ENCODE peak calls at places on chromosomes 11 and 22, in five cellular contexts. One of them, this sample, is unnamed.

GRCh38 chr11:64960719-64961118 is 11.2 kb downstream of the MAJIN start:
- DNase-seq in cardiac muscle cell: peak; percentile 20
- DNase-seq in sigmoid colon: no peak
- DNase-seq in right lobe of liver: no peak
- DNase-seq in stomach: no peak
- DNase-seq in this sample: no peak

GRCh38 chr11:2331404-2331803 is 29.6 kb downstream of the TSPAN32 start:
- DNase-seq in right lobe of liver: no peak
- DNase-seq in cardiac muscle cell: no peak
- DNase-seq in stomach: no peak
- DNase-seq in sigmoid colon: no peak
- DNase-seq in this sample: no peak

GRCh38 chr11:58923300-58923788 is 15.9 kb upstream of the GLYATL1 start:
- DNase-seq in right lobe of liver: no peak
- DNase-seq in cardiac muscle cell: peak; percentile 27
- DNase-seq in sigmoid colon: no peak
- DNase-seq in stomach: no peak
- DNase-seq in this sample: no peak

GRCh38 chr11:126257764-126258163 is 10.9 kb downstream of the SRPRA start:
- DNase-seq in right lobe of liver: no peak
- DNase-seq in cardiac muscle cell: peak; percentile 62
- DNase-seq in sigmoid colon: no peak
- DNase-seq in stomach: no peak
- DNase-seq in this sample: no peak

GRCh38 chr11:71490731-71491390 is 36.2 kb upstream of the KRTAP5-7 start:
- DNase-seq in stomach: peak; percentile 9
- DNase-seq in right lobe of liver: peak; percentile 17
- DNase-seq in sigmoid colon: peak; percentile 58
- DNase-seq in cardiac muscle cell: no peak
- DNase-seq in this sample: no peak

GRCh38 chr22:49571326-49571725 is 256.3 kb downstream of the BRD1 start:
- DNase-seq in right lobe of liver: peak; percentile 8
- DNase-seq in stomach: peak; percentile 20
- DNase-seq in cardiac muscle cell: no peak
- DNase-seq in sigmoid colon: peak; percentile 22
- DNase-seq in this sample: no peak

GRCh38 chr11:102428696-102429095 is 23.9 kb downstream of the TMEM123 start:
- DNase-seq in stomach: no peak
- DNase-seq in sigmoid colon: no peak
- DNase-seq in cardiac muscle cell: no peak
- DNase-seq in right lobe of liver: no peak
- DNase-seq in this sample: no peak

GRCh38 chr11:78034623-78035022 is 11.5 kb upstream of the KCTD14 start:
- DNase-seq in stomach: no peak
- DNase-seq in right lobe of liver: no peak
- DNase-seq in cardiac muscle cell: no peak
- DNase-seq in sigmoid colon: no peak
- DNase-seq in this sample: no peak

GRCh38 chr11:10602945-10603344 is 34.5 kb upstream of the LYVE1 start:
- DNase-seq in right lobe of liver: no peak
- DNase-seq in stomach: no peak
- DNase-seq in sigmoid colon: no peak
- DNase-seq in cardiac muscle cell: no peak
- DNase-seq in this sample: no peak

GRCh38 chr22:35174398-35174797 is 82.9 kb upstream of the HMGXB4 start:
- DNase-seq in right lobe of liver: no peak
- DNase-seq in stomach: no peak
- DNase-seq in sigmoid colon: no peak
- DNase-seq in cardiac muscle cell: no peak
- DNase-seq in this sample: no peak

GRCh38 chr11:132405728-132406127 is 1035.3 kb downstream of the NTM start:
- DNase-seq in right lobe of liver: no peak
- DNase-seq in cardiac muscle cell: no peak
- DNase-seq in stomach: no peak
- DNase-seq in sigmoid colon: no peak
- DNase-seq in this sample: no peak

GRCh38 chr11:64102005-64102738 is 63.7 kb downstream of the MACROD1 start:
- DNase-seq in right lobe of liver: no peak
- DNase-seq in stomach: no peak
- DNase-seq in cardiac muscle cell: no peak
- DNase-seq in sigmoid colon: no peak
- DNase-seq in this sample: no peak

GRCh38 chr11:11583801-11584445 is 37.9 kb downstream of the GALNT18 start:
- DNase-seq in stomach: no peak
- DNase-seq in sigmoid colon: no peak
- DNase-seq in cardiac muscle cell: peak; percentile 23
- DNase-seq in right lobe of liver: no peak
- DNase-seq in this sample: no peak

GRCh38 chr11:9251306-9251705 is 13.8 kb downstream of the DENND5A start:
- DNase-seq in sigmoid colon: no peak
- DNase-seq in stomach: no peak
- DNase-seq in right lobe of liver: no peak
- DNase-seq in cardiac muscle cell: no peak
- DNase-seq in this sample: peak; percentile 45

GRCh38 chr11:92810423-92810822 is 159.0 kb upstream of the MTNR1B start:
- DNase-seq in cardiac muscle cell: no peak
- DNase-seq in stomach: no peak
- DNase-seq in right lobe of liver: no peak
- DNase-seq in sigmoid colon: no peak
- DNase-seq in this sample: no peak

GRCh38 chr11:122979103-122979814 is 2.4 kb downstream of the BSX start:
- DNase-seq in right lobe of liver: no peak
- DNase-seq in cardiac muscle cell: no peak
- DNase-seq in sigmoid colon: no peak
- DNase-seq in stomach: no peak
- DNase-seq in this sample: no peak

GRCh38 chr11:122979815-122980656 is 1.6 kb downstream of the BSX start:
- DNase-seq in right lobe of liver: no peak
- DNase-seq in cardiac muscle cell: no peak
- DNase-seq in sigmoid colon: no peak
- DNase-seq in stomach: no peak
- DNase-seq in this sample: no peak

GRCh38 chr11:122983438-122984185 is 2.0 kb upstream of the BSX start:
- DNase-seq in right lobe of liver: no peak
- DNase-seq in cardiac muscle cell: no peak
- DNase-seq in stomach: no peak
- DNase-seq in sigmoid colon: no peak
- DNase-seq in this sample: no peak

GRCh38 chr11:122984186-122985011 is 2.8 kb upstream of the BSX start:
- DNase-seq in cardiac muscle cell: peak; percentile 29
- DNase-seq in stomach: no peak
- DNase-seq in sigmoid colon: peak; percentile 63
- DNase-seq in right lobe of liver: no peak
- DNase-seq in this sample: no peak

DNA sequence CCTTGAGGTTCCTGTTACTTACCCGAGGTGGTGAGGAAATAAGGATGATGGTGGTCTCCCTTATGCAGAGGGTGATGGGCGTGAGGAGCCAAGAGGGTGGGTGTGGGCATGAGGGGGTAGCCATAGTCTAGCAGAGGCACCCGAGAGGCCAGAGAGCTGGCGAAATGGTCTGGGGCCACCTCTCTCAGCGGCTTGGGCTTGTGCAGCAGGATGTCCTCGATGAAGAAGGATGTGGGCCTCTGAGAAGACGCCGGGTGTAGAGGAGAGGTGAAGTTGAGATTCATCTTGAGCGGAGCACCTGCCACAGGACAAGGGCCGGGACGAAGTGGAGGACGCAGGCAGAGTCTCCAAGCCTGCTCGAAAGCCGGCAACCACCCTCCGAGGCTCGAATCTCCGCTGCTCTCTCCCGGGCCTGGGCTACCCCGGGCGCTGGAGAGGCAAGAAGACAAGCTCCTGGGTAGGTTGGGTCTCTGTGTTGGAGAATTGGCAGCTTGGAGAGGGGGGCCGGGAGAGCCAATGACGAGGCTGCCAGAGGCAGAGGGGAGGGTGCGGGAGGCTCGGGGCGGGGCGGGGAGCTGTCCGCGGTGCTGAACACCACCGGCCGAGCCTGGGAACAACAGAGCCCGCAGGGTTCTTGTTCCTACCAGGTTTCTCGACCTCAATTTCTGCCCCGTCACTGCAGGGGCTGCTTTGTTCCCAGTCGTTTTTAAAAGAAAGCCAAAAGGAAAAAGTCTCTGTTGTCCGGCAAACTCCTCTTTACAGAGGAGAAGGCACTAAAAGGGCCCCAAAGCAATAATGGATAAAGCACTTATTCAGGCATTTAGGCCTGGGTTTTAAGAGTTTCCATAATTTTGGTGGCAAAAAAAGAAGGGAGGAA is at the start of gene BSX:
- DNase-seq in right lobe of liver: no peak
- DNase-seq in sigmoid colon: no peak
- DNase-seq in cardiac muscle cell: peak; percentile 74
- DNase-seq in stomach: peak; percentile 45
- DNase-seq in this sample: peak; percentile 40
- H3K27me3 ChIP-seq in right lobe of liver: peaks cover 40% of the 10 kb centered on the region
- H3K27me3 ChIP-seq in sigmoid colon: peaks cover 59% of the 10 kb centered on the region
- H3K27me3 ChIP-seq in cardiac muscle cell: peaks cover 99% of the 10 kb centered on the region
- H3K27me3 ChIP-seq in stomach: peaks cover 100% of the 10 kb centered on the region
- H3K27me3 ChIP-seq in this sample: peaks cover 78% of the 10 kb centered on the region

GRCh38 chr11:35106595-35106994 is 32.4 kb upstream of the CD44 start:
- DNase-seq in right lobe of liver: no peak
- DNase-seq in stomach: no peak
- DNase-seq in sigmoid colon: no peak
- DNase-seq in cardiac muscle cell: no peak
- DNase-seq in this sample: no peak
- H3K4me1 ChIP-seq in right lobe of liver: no peaks in the 10 kb centered on the region
- H3K4me1 ChIP-seq in stomach: peaks cover 29% of the 10 kb centered on the region
- H3K4me1 ChIP-seq in sigmoid colon: peaks cover 14% of the 10 kb centered on the region
- H3K4me1 ChIP-seq in cardiac muscle cell: no peaks in the 10 kb centered on the region
- H3K4me1 ChIP-seq in this sample: peaks cover 54% of the 10 kb centered on the region

GRCh38 chr22:19178659-19179471 is at the start of gene SLC25A1:
- DNase-seq in cardiac muscle cell: peak; percentile 94
- DNase-seq in right lobe of liver: peak; percentile 97
- DNase-seq in sigmoid colon: peak; percentile 96
- DNase-seq in stomach: peak; percentile 97
- DNase-seq in this sample: peak; percentile 80

GRCh38 chr22:19179472-19180048 is 1.0 kb upstream of the SLC25A1 start:
- DNase-seq in sigmoid colon: peak; percentile 93
- DNase-seq in right lobe of liver: peak; percentile 78
- DNase-seq in stomach: peak; percentile 80
- DNase-seq in cardiac muscle cell: peak; percentile 93
- DNase-seq in this sample: peak; percentile 41

GRCh38 chr22:19176732-19177131 is 1.8 kb downstream of the SLC25A1 start:
- DNase-seq in sigmoid colon: no peak
- DNase-seq in right lobe of liver: no peak
- DNase-seq in stomach: no peak
- DNase-seq in cardiac muscle cell: no peak
- DNase-seq in this sample: no peak

GRCh38 chr22:19177164-19178064 is 1.1 kb downstream of the SLC25A1 start:
- DNase-seq in cardiac muscle cell: no peak
- DNase-seq in stomach: no peak
- DNase-seq in right lobe of liver: no peak
- DNase-seq in sigmoid colon: peak; percentile 65
- DNase-seq in this sample: no peak

GRCh38 chr22:19178065-19178658 is 374 bp downstream of the SLC25A1 start:
- DNase-seq in sigmoid colon: peak; percentile 80
- DNase-seq in cardiac muscle cell: no peak
- DNase-seq in right lobe of liver: no peak
- DNase-seq in stomach: peak; percentile 60
- DNase-seq in this sample: peak; percentile 78
- H3K27ac ChIP-seq in sigmoid colon: peak overlapping the region; percentile 92
- H3K27ac ChIP-seq in cardiac muscle cell: peak overlapping the region; percentile 61
- H3K27ac ChIP-seq in right lobe of liver: peak overlapping the region; percentile 73
- H3K27ac ChIP-seq in stomach: peak overlapping the region; percentile 92
- H3K27ac ChIP-seq in this sample: peak overlapping the region; percentile 87

GRCh38 chr22:46067159-46068111 is 82.9 kb upstream of the PPARA start:
- DNase-seq in right lobe of liver: peak; percentile 14
- DNase-seq in stomach: peak; percentile 21
- DNase-seq in sigmoid colon: peak; percentile 69
- DNase-seq in cardiac muscle cell: no peak
- DNase-seq in this sample: no peak
- H3K27me3 ChIP-seq in right lobe of liver: no peaks in the 10 kb centered on the region
- H3K27me3 ChIP-seq in stomach: no peaks in the 10 kb centered on the region
- H3K27me3 ChIP-seq in sigmoid colon: no peaks in the 10 kb centered on the region
- H3K27me3 ChIP-seq in cardiac muscle cell: peaks cover 95% of the 10 kb centered on the region
- H3K27me3 ChIP-seq in this sample: no peaks in the 10 kb centered on the region

GRCh38 chr22:37314315-37315046 is 32.2 kb downstream of the CYTH4 start:
- DNase-seq in cardiac muscle cell: peak; percentile 44
- DNase-seq in sigmoid colon: no peak
- DNase-seq in stomach: no peak
- DNase-seq in right lobe of liver: no peak
- DNase-seq in this sample: no peak
- H3K4me1 ChIP-seq in cardiac muscle cell: no peaks in the 10 kb centered on the region
- H3K4me1 ChIP-seq in sigmoid colon: no peaks in the 10 kb centered on the region
- H3K4me1 ChIP-seq in stomach: peaks cover 5% of the 10 kb centered on the region
- H3K4me1 ChIP-seq in right lobe of liver: no peaks in the 10 kb centered on the region
- H3K4me1 ChIP-seq in this sample: peaks cover 45% of the 10 kb centered on the region

This sample was measured in CD8-positive, alpha-beta memory T cell.